ENCODE peak calls at places on chromosomes 6 and 20, in five cellular contexts. M is effector CD8-positive, alpha-beta T cell; H is C1 segment of cervical spinal cord; R is EL; O is Ammon's horn. N is an unnamed sample.

GRCh38 chr6:150088481-150089154 is 19.7 kb upstream of the ULBP3 start:
- DNase-seq in M (no peak), H (no peak), R (no peak), O (peak; percentile 50), N (no peak)

GRCh38 chr6:68575765-68576439 is 59.2 kb upstream of the ADGRB3 start:
- DNase-seq in M (no peak), H (no peak), R (no peak), O (peak; percentile 80), N (no peak)

GRCh38 chr6:56808871-56809359 is 146.0 kb upstream of the BEND6 start:
- DNase-seq in M (no peak), H (no peak), R (peak; percentile 98), O (peak; percentile 52), N (no peak)

GRCh38 chr20:38673731-38674177 is 50.5 kb upstream of the SLC32A1 start:
- DNase-seq in M (no peak), H (no peak), R (peak; percentile 34), O (no peak), N (no peak)

GRCh38 chr6:13859871-13860555 is 45.7 kb upstream of the MCUR1 start:
- DNase-seq in M (no peak), H (no peak), R (no peak), O (no peak), N (no peak)

GRCh38 chr6:19024737-19025136 is 637.6 kb downstream of the RNF144B start:
- DNase-seq in M (no peak), H (no peak), R (peak; percentile 7), O (no peak), N (no peak)

GRCh38 chr20:7858851-7859250 is 81.4 kb downstream of the HAO1 start:
- DNase-seq in M (no peak), H (no peak), R (no peak), O (no peak), N (no peak)

GRCh38 chr6:154386848-154387717 is 30.5 kb upstream of the IPCEF1 start:
- DNase-seq in M (no peak), H (no peak), R (peak; percentile 93), O (no peak), N (no peak)

GRCh38 chr20:31835977-31836852 is 9.2 kb downstream of the FOXS1 start:
- DNase-seq in M (no peak), H (no peak), R (peak; percentile 96), O (peak; percentile 71), N (no peak)

GRCh38 chr6:42162812-42163211 is 10.4 kb upstream of the GUCA1A start:
- DNase-seq in M (no peak), H (no peak), R (no peak), O (no peak), N (no peak)

GRCh38 chr6:4491501-4492260 is 284.5 kb upstream of the CDYL start:
- DNase-seq in M (no peak), H (no peak), R (no peak), O (no peak), N (no peak)

GRCh38 chr6:33853736-33854135 is 49.9 kb upstream of the MLN start:
- DNase-seq in M (no peak), H (no peak), R (no peak), O (no peak), N (no peak)

GRCh38 chr6:5998741-5999687 is 7.7 kb downstream of the NRN1 start:
- DNase-seq in M (no peak), H (no peak), R (no peak), O (peak; percentile 48), N (no peak)

GRCh38 chr6:2939315-2940009 is 31.9 kb downstream of the SERPINB6 start:
- DNase-seq in M (no peak), H (no peak), R (no peak), O (no peak), N (no peak)

GRCh38 chr6:84137051-84137375 is 90.4 kb downstream of the CEP162 start:
- DNase-seq in M (no peak), H (no peak), R (no peak), O (no peak), N (no peak)

GRCh38 chr6:149482542-149483261 is 2.1 kb downstream of the ZC3H12D start:
- DNase-seq in M (no peak), H (no peak), R (no peak), O (no peak), N (no peak)

GRCh38 chr6:75206338-75207210 is 721 bp upstream of the COL12A1 start:
- DNase-seq in M (no peak), H (no peak), R (no peak), O (no peak), N (no peak)

GRCh38 chr6:97465877-97466710 is 183.1 kb upstream of the MMS22L start:
- DNase-seq in M (no peak), H (no peak), R (no peak), O (peak; percentile 31), N (no peak)

GRCh38 chr6:35496851-35497570 is at the start of gene TEAD3:
- DNase-seq in M (peak; percentile 42), H (no peak), R (peak; percentile 86), O (no peak), N (peak; percentile 18)

GRCh38 chr6:23106951-23107350 is 537.6 kb downstream of the HDGFL1 start:
- DNase-seq in M (no peak), H (no peak), R (peak; percentile 84), O (no peak), N (no peak)

GRCh38 chr6:125190667-125191066 is 37.1 kb downstream of the TPD52L1 start:
- DNase-seq in M (no peak), H (no peak), R (no peak), O (no peak), N (no peak)

GRCh38 chr6:105608711-105609374 is 206.0 kb upstream of the PREP start:
- DNase-seq in M (no peak), H (no peak), R (peak; percentile 99), O (no peak), N (no peak)

GRCh38 chr20:53706511-53707031 is 112.9 kb upstream of the ZNF217 start:
- DNase-seq in M (no peak), H (no peak), R (peak; percentile 56), O (no peak), N (no peak)

GRCh38 chr20:44979090-44979621 is 12.8 kb downstream of the STK4 start:
- DNase-seq in M (peak; percentile 57), H (no peak), R (peak; percentile 42), O (peak; percentile 64), N (no peak)

GRCh38 chr20:55166063-55166462 is 690.7 kb downstream of the DOK5 start:
- DNase-seq in M (no peak), H (no peak), R (no peak), O (no peak), N (no peak)

N was measured in T-helper 17 cell.